ENCODE peak calls at places on chromosome 19, in seven cellular contexts. J is NCI-H1105 treated with DMSO at 0.1 percent for 48 hours, U is NB4, V is hippocampal formation, D is KBM-7, C is fibroblast of lung, B is osteoblast. H is an unnamed sample.

GRCh38 chr19:44729516-44730033 is 18.9 kb upstream of the BCL3 start:
- DNase-seq in B (no peak), U (no peak), V (no peak), C (no peak), J (no peak), D (no peak), H (no peak)

GRCh38 chr19:29841209-29841558 is 29.4 kb downstream of the CCNE1 start:
- DNase-seq in J (no peak), C (no peak), D (no peak), U (no peak), V (no peak), B (no peak), H (peak)

GRCh38 chr19:10363789-10364281 is 16.5 kb downstream of the TYK2 start:
- DNase-seq in D (no peak), U (peak), B (peak), J (no peak), V (no peak), C (peak), H (no peak)

GRCh38 chr19:49489601-49490167 is 2.3 kb downstream of the RPL13A start:
- DNase-seq in U (no peak), B (no peak), V (no peak), J (no peak), C (no peak), D (no peak), H (no peak)

GRCh38 chr19:21358768-21359451 is at the start of gene ZNF738:
- DNase-seq in D (peak), C (peak), J (peak), B (peak), V (peak), U (peak), H (peak)

GRCh38 chr19:11735375-11735774 is 3.4 kb downstream of the ZNF823 start:
- DNase-seq in B (no peak), J (no peak), U (no peak), V (no peak), C (no peak), D (no peak), H (no peak)

GRCh38 chr19:5191091-5191490 is 149.5 kb downstream of the PTPRS start:
- DNase-seq in J (no peak), V (no peak), B (no peak), D (peak), U (peak), C (peak), H (no peak)

GRCh38 chr19:20321139-20321656 is 154.2 kb downstream of the ZNF486 start:
- DNase-seq in D (no peak), C (no peak), V (no peak), U (no peak), B (no peak), J (no peak), H (no peak)

GRCh38 chr19:17544418-17544817 is 11.0 kb upstream of the COLGALT1 start:
- DNase-seq in U (no peak), B (no peak), V (no peak), D (no peak), C (no peak), J (no peak), H (no peak)

GRCh38 chr19:28504139-28504538 is 708.8 kb downstream of the UQCRFS1 start:
- DNase-seq in B (no peak), V (no peak), C (peak), J (no peak), D (peak), U (peak), H (no peak)

GRCh38 chr19:18020212-18021067 is 12.5 kb downstream of the ARRDC2 start:
- DNase-seq in J (no peak), V (peak), D (no peak), B (peak), C (peak), U (no peak), H (peak)

GRCh38 chr19:1076951-1077350 is 10.0 kb downstream of the ARHGAP45 start:
- DNase-seq in J (no peak), B (peak), U (peak), D (peak), V (peak), C (no peak), H (peak)

GRCh38 chr19:37127999-37128820 is 44.3 kb downstream of the ZNF585A start:
- DNase-seq in J (no peak), D (peak), U (peak), V (no peak), B (no peak), C (no peak), H (no peak)

GRCh38 chr19:30208661-30209060 is 163.5 kb upstream of the ZNF536 start:
- DNase-seq in B (no peak), D (no peak), C (no peak), V (no peak), U (no peak), J (no peak), H (no peak)

GRCh38 chr19:4914736-4915501 is 5.6 kb downstream of the UHRF1 start:
- DNase-seq in C (peak), B (peak), D (no peak), J (no peak), V (no peak), U (no peak), H (peak)

GRCh38 chr19:46885411-46885810 is 24.6 kb downstream of the ARHGAP35 start:
- DNase-seq in C (no peak), U (no peak), B (no peak), V (no peak), D (no peak), J (no peak), H (no peak)

GRCh38 chr19:14472202-14472961 is 2.8 kb downstream of the PTGER1 start:
- DNase-seq in J (peak), C (no peak), U (peak), V (no peak), B (peak), D (peak), H (peak)

GRCh38 chr19:33703438-33703750 is 81.6 kb downstream of the CHST8 start:
- DNase-seq in U (no peak), C (no peak), V (no peak), B (no peak), D (no peak), J (no peak), H (no peak)

GRCh38 chr19:3644351-3645066 is 17.9 kb upstream of the CACTIN start:
- DNase-seq in V (peak), U (no peak), J (no peak), C (peak), B (no peak), D (no peak), H (no peak)

GRCh38 chr19:1065606-1066109 is 1.3 kb upstream of the ARHGAP45 start:
- DNase-seq in D (no peak), B (no peak), C (no peak), U (no peak), J (no peak), V (no peak), H (no peak)

GRCh38 chr19:57103573-57104277 is 16.1 kb upstream of the USP29 start:
- DNase-seq in D (peak), J (peak), C (peak), V (peak), B (peak), U (peak), H (peak)

GRCh38 chr19:7267792-7268736 is 26.1 kb downstream of the INSR start:
- DNase-seq in V (no peak), U (peak), C (no peak), J (no peak), D (peak), B (no peak), H (no peak)

GRCh38 chr19:2332341-2333026 is 4.0 kb downstream of the SPPL2B start:
- DNase-seq in D (no peak), B (no peak), V (no peak), J (peak), C (no peak), U (peak), H (no peak)

GRCh38 chr19:57435062-57435978 is at the start of gene ZNF749:
- DNase-seq in B (peak), U (peak), J (peak), V (peak), D (peak), C (peak), H (peak)

H was measured in hepatic stellate cell.